ENCODE peak calls at places on chromosome 12, in eight cellular contexts. L is osteoblast; R is NCI-H748 treated with DMSO at 0.1 percent for 48 hours; U is fibroblast of the aortic adventitia; K is NCI-H345; O is NCI-H1105; I is activated CD4-positive, alpha-beta memory T cell treated with anti-CD3 and anti-CD28 coated beads, Interleukin-2, amount 10 ng/mL, durations not matched to agents 7 days and 5 days; M is amygdala. J is an unnamed sample.

GRCh38 chr12:4781212-4781611 is 61.0 kb downstream of the GALNT8 start:
- DNase-seq in L (no peak), R (no peak), U (no peak), K (no peak), O (no peak), I (no peak), M (no peak), J (no peak)

GRCh38 chr12:124551268-124552144 is 15.9 kb downstream of the NCOR2 start:
- DNase-seq in L (no peak), R (peak; percentile 39), U (no peak), K (peak; percentile 63), O (peak; percentile 86), I (no peak), M (no peak), J (no peak)

GRCh38 chr12:92764820-92765219 is 62.0 kb downstream of the PLEKHG7 start:
- DNase-seq in L (no peak), R (no peak), U (no peak), K (no peak), O (no peak), I (no peak), M (no peak), J (no peak)

GRCh38 chr12:1840561-1840960 is 20.2 kb downstream of the LRTM2 start:
- DNase-seq in L (peak; percentile 73), R (no peak), U (no peak), K (no peak), O (no peak), I (no peak), M (no peak), J (no peak)

GRCh38 chr12:52268212-52268611 is 6.2 kb upstream of the KRT86 start:
- DNase-seq in L (peak; percentile 87), R (no peak), U (peak; percentile 31), K (no peak), O (no peak), I (no peak), M (no peak), J (no peak)

GRCh38 chr12:131784909-131785762 is 43.1 kb upstream of the MMP17 start:
- DNase-seq in L (peak; percentile 84), R (no peak), U (no peak), K (no peak), O (no peak), I (no peak), M (peak; percentile 22), J (no peak)

GRCh38 chr12:101806280-101806679 is 24.5 kb downstream of the GNPTAB start:
- DNase-seq in L (no peak), R (no peak), U (no peak), K (no peak), O (no peak), I (no peak), M (no peak), J (no peak)

GRCh38 chr12:57771271-57771872 is 533 bp downstream of the METTL1 start:
- DNase-seq in L (peak; percentile 98), R (peak; percentile 60), U (peak; percentile 91), K (peak; percentile 91), O (peak; percentile 67), I (peak; percentile 84), M (no peak), J (peak; percentile 86)

GRCh38 chr12:51009038-51009437 is 17.1 kb downstream of the SLC11A2 start:
- DNase-seq in L (peak; percentile 25), R (no peak), U (no peak), K (no peak), O (no peak), I (peak; percentile 42), M (peak; percentile 81), J (no peak)

GRCh38 chr12:45730842-45731336 is 1.4 kb downstream of the ARID2 start:
- DNase-seq in L (peak; percentile 15), R (peak; percentile 41), U (peak; percentile 47), K (no peak), O (peak; percentile 68), I (no peak), M (no peak), J (peak; percentile 58)

GRCh38 chr12:12813120-12814101 is at the start of gene DDX47:
- DNase-seq in L (peak; percentile 84), R (peak; percentile 64), U (peak; percentile 91), K (peak; percentile 96), O (peak; percentile 93), I (peak; percentile 97), M (peak; percentile 90), J (peak; percentile 94)